ENCODE peak calls at places on chromosomes 5 and 9, in ten cellular contexts. A is tibial artery, R is small intestine, V is PC-9, W is mucosa of descending colon, O is GM12878, E is GM23338, K is OCI-LY7, N is cardiac muscle cell, F is neural progenitor cell. P is an unnamed sample. For H3K36me3 and H3K4me1, the result is how much of the 10 kb centered on the place peaks cover.

GRCh38 chr9:32264171-32264862 is 120.1 kb upstream of the ACO1 start:
- DNase-seq in A (no peak), R (no peak), V (no peak), W (no peak), O (no peak), E (peak), K (peak), N (peak), F (peak), P (no peak)

GRCh38 chr5:178361657-178362445 is 129.2 kb upstream of the PHYKPL start:
- DNase-seq in A (no peak), R (no peak), V (no peak), W (no peak), O (no peak), E (no peak), K (no peak), N (no peak), F (no peak), P (no peak)

GRCh38 chr9:79756414-79756813 is 184.6 kb downstream of the TLE4 start:
- DNase-seq in A (no peak), R (no peak), V (no peak), W (no peak), O (no peak), E (no peak), K (no peak), N (no peak), F (no peak), P (no peak)

GRCh38 chr9:84754461-84754860 is 84.9 kb downstream of the NTRK2 start:
- DNase-seq in A (no peak), R (no peak), V (no peak), W (no peak), O (no peak), E (no peak), K (no peak), N (no peak), F (no peak), P (no peak)

GRCh38 chr5:74250304-74251102 is 390.0 kb downstream of the ENC1 start:
- DNase-seq in A (no peak), R (no peak), V (no peak), W (no peak), O (no peak), E (no peak), K (no peak), N (peak), F (no peak), P (no peak)

GRCh38 chr5:150356575-150357284 is 767 bp upstream of the TCOF1 start:
- DNase-seq in A (no peak), R (no peak), V (no peak), W (no peak), O (no peak), E (no peak), K (no peak), N (no peak), F (no peak), P (no peak)

GRCh38 chr5:66856041-66856805 is 260.0 kb downstream of the MAST4 start:
- DNase-seq in A (no peak), R (no peak), V (no peak), W (no peak), O (no peak), E (no peak), K (no peak), N (no peak), F (no peak), P (no peak)

GRCh38 chr5:171667341-171668096 is 118.1 kb upstream of the SMIM23 start:
- DNase-seq in A (peak), R (no peak), V (no peak), W (no peak), O (no peak), E (peak), K (no peak), N (peak), F (peak), P (peak)

GRCh38 chr5:107646418-107646817 is 24.3 kb downstream of the EFNA5 start:
- DNase-seq in A (no peak), R (no peak), V (peak), W (no peak), O (no peak), E (no peak), K (no peak), N (no peak), F (no peak), P (no peak)

GRCh38 chr5:54663876-54664275 is 146.3 kb downstream of the SNX18 start:
- DNase-seq in A (peak), R (no peak), V (peak), W (no peak), O (no peak), E (no peak), K (no peak), N (peak), F (no peak), P (no peak)

GRCh38 chr5:618450-618849 is 6.3 kb downstream of the CEP72 start:
- DNase-seq in A (no peak), R (no peak), V (no peak), W (peak), O (no peak), E (no peak), K (no peak), N (no peak), F (no peak), P (no peak)

GRCh38 chr9:95572370-95573151 is 55.8 kb upstream of the PTCH1 start:
- DNase-seq in A (peak), R (no peak), V (no peak), W (no peak), O (no peak), E (no peak), K (no peak), N (peak), F (no peak), P (no peak)

GRCh38 chr9:1997646-1998045 is 17.5 kb upstream of the SMARCA2 start:
- DNase-seq in A (no peak), R (no peak), V (no peak), W (no peak), O (no peak), E (no peak), K (no peak), N (no peak), F (no peak), P (no peak)
- H3K4me3 ChIP-seq in A (no peak), R (no peak), V (no peak), W (no peak), O (no peak), E (no peak), K (no peak), N (no peak), F (no peak), P (no peak)

DNA sequence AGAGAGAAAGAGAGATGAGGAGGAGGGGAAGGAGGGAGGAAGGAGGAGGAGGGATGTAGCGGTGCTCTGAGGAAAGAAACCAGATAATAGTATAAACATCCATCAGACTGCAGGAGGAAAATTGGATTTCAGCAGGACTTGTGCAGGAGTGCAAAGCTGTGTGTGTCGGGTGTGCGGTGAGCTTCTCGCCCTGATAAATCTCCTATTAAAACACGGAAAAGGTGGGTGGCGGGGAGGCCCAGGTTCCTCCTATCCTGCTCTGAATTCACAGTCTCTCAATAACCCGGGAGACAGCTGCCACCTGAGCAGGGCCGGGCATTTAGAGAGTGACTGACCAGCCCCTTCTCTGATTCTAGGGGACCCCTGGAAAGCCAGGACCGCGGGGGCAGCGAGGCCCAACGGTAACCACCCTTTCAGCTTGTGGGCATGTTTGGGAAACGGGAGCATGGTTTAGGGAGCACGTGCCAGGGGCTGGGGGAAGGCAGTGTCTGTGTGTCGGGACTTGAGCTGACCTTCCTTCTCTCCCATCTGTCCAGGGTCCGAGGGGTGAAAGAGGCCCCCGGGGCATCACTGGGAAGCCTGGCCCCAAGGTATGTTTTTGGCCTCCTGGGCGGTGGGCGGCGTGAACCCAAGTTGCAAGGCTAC is 85.8 kb upstream of the FCN2 start:
- DNase-seq in A (no peak), R (no peak), V (no peak), W (no peak), O (no peak), E (no peak), K (no peak), N (no peak), F (no peak), P (no peak)
- H3K36me3 ChIP-seq in A (half or more), R (under half), V (under half), W (under half), O (under half), E (under half), K (under half), N (under half), F (under half), P (under half)

DNA sequence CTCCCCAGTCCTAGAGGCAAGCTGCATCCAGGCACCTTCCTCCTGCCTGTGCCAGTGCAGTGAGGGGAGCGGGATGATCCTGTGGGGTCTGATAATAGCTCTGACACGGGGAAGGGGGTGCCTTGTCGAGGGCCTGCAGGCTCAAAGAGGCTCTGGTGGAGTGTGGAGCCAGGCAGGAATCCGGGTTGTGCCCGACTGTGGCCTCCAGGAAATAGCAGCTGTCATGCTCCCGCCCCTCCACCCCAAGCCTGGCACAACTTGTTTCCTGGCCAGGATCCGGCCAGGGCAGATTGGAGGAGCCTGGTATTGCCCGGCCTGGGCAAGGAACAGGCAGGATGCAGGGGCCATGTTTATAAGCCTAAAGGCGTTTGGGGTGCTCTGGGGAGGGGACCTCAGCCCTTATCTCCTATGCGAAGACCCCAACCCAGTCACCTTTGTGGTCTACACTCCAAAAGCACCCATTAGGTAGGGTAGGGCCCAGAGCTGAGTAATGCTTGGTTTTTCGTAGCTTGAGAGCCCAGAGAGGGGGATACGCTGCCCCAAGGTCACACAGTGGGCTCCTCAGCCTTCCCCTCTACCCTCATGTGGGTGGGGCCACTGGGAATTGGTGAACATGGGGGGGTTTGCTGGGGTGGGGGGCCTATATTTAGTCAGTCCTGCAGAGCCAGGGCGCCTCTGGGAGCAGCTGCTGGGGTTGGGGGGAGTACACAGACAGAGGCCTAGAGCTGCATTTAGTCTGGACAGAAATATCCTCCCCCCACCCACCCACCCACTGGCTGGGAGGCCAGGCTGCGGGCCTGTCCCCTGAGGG is 12.2 kb downstream of the CXXC5 start:
- DNase-seq in A (peak), R (peak), V (peak), W (peak), O (no peak), E (no peak), K (peak), N (no peak), F (no peak), P (peak)
- H3K4me1 ChIP-seq in A (under half), R (under half), V (half or more), W (half or more), O (half or more), E (half or more), K (half or more), N (half or more), F (under half), P (under half)

GRCh38 chr9:97849980-97850379 is 3.0 kb upstream of the FOXE1 start:
- DNase-seq in A (no peak), R (no peak), V (no peak), W (no peak), O (no peak), E (no peak), K (no peak), N (no peak), F (no peak), P (no peak)

GRCh38 chr9:97847474-97848236 is 5.4 kb upstream of the FOXE1 start:
- DNase-seq in A (no peak), R (no peak), V (no peak), W (no peak), O (no peak), E (peak), K (no peak), N (no peak), F (no peak), P (no peak)

GRCh38 chr9:97846347-97846746 is 6.7 kb upstream of the FOXE1 start:
- DNase-seq in A (no peak), R (no peak), V (no peak), W (no peak), O (no peak), E (peak), K (no peak), N (no peak), F (no peak), P (no peak)

GRCh38 chr9:97848582-97849237 is 4.3 kb upstream of the FOXE1 start:
- DNase-seq in A (peak), R (no peak), V (no peak), W (peak), O (no peak), E (peak), K (no peak), N (no peak), F (peak), P (peak)

GRCh38 chr9:97848237-97848581 is 4.8 kb upstream of the FOXE1 start:
- DNase-seq in A (no peak), R (no peak), V (no peak), W (no peak), O (no peak), E (peak), K (no peak), N (no peak), F (peak), P (no peak)
- H3K4me3 ChIP-seq in A (peak), R (no peak), V (no peak), W (no peak), O (no peak), E (peak), K (no peak), N (no peak), F (peak), P (no peak)

GRCh38 chr9:110999379-110999778 is 38.9 kb downstream of the LPAR1 start:
- DNase-seq in A (no peak), R (no peak), V (no peak), W (no peak), O (no peak), E (no peak), K (no peak), N (no peak), F (no peak), P (no peak)
- H3K36me3 ChIP-seq in A (under half), R (under half), V (under half), W (under half), O (under half), E (under half), K (under half), N (under half), F (under half), P (under half)

GRCh38 chr9:2276296-2276695 is 261.1 kb downstream of the SMARCA2 start:
- DNase-seq in A (no peak), R (no peak), V (no peak), W (no peak), O (no peak), E (no peak), K (no peak), N (no peak), F (no peak), P (no peak)
- H3K4me1 ChIP-seq in A (under half), R (under half), V (under half), W (under half), O (under half), E (under half), K (under half), N (under half), F (under half), P (under half)

DNA sequence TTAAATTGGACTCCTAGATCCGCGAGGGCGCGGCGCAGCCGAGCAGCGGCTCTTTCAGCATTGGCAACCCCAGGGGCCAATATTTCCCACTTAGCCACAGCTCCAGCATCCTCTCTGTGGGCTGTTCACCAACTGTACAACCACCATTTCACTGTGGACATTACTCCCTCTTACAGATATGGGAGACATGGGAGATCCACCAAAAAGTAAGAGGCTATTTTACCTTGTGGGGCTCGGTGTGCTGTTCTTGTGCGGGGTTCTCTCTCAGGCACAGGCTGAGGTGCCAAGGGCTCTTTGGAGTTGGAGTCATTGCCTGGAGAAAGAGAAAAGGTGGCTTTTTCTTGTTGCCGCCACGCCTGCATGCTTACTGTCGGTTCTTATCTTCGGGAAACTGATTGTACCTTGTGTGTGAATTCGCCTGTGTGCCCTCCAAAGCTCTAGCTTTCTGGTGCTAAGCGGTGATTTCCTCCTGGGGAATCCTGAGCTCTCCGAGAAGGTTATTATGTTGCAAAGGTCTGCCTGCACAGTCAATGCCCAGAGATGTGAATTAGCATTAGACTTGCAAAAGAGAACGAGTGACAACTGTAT is 340 bp downstream of the ISL1 start:
- DNase-seq in A (no peak), R (no peak), V (no peak), W (no peak), O (no peak), E (no peak), K (no peak), N (no peak), F (peak), P (no peak)
- H3K4me3 ChIP-seq in A (peak), R (peak), V (no peak), W (no peak), O (no peak), E (peak), K (no peak), N (peak), F (peak), P (no peak)

DNA sequence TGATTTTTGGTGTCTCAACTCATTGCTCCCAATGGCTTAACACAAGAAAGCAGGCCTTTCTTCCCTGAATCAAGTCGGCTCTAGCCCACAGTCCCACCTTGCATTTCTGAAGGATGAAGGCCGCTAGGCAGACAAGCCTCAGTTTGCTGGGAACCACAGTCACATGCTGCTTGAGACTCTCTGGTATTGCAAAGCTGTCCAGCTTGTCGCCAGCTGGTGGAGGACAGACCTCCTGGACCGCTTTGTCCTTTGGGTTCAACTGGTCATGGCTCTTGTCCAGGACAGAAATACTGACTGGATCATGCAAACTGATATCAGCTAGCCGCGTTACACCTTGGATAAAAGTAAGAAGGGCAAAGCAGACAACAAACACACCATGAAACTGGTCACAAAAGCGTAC is 23.1 kb downstream of the DDX31 start:
- DNase-seq in A (no peak), R (no peak), V (no peak), W (no peak), O (no peak), E (no peak), K (no peak), N (peak), F (no peak), P (no peak)
- H3K36me3 ChIP-seq in A (half or more), R (under half), V (under half), W (under half), O (half or more), E (under half), K (half or more), N (under half), F (under half), P (under half)

P was measured in lung.